ENCODE peak calls at places on chromosomes 13 and 19, in nine cellular contexts. T is stimulated activated CD8-positive, alpha-beta memory T cell treated with anti-CD3 and anti-CD28 coated beads, Interleukin-7, amount 100 ng/mL, for 1 hour; L is stimulated activated CD4-positive, alpha-beta T cell treated with anti-CD3 and anti-CD28 coated beads, TNF-alpha, amount 100 ng/mL, for 48 hours; S is right lobe of liver; U is midbrain; D is kidney tubule cell; W is RKO; Z is cardiac fibroblast; C is amniotic epithelial cell. Y is an unnamed sample.

GRCh38 chr19:58089846-58090245 is 8.2 kb downstream of the ZSCAN18 start:
- DNase-seq in T (no peak), L (no peak), S (no peak), U (no peak), D (no peak), W (no peak), Z (no peak), C (no peak), Y (no peak)

GRCh38 chr19:45601115-45601514 is 897 bp downstream of the GPR4 start:
- DNase-seq in T (no peak), L (no peak), S (no peak), U (no peak), D (no peak), W (no peak), Z (no peak), C (no peak), Y (no peak)

GRCh38 chr13:98447881-98448641 is 128.8 kb downstream of the STK24 start:
- DNase-seq in T (no peak), L (no peak), S (no peak), U (peak), D (no peak), W (no peak), Z (peak), C (peak), Y (no peak)

GRCh38 chr13:33730147-33730546 is 87.8 kb upstream of the RFC3 start:
- DNase-seq in T (no peak), L (no peak), S (no peak), U (peak), D (no peak), W (no peak), Z (no peak), C (no peak), Y (no peak)

GRCh38 chr13:74040200-74040599 is 94.0 kb downstream of the KLF12 start:
- DNase-seq in T (no peak), L (no peak), S (no peak), U (peak), D (peak), W (peak), Z (peak), C (peak), Y (peak)

GRCh38 chr19:39390460-39390758 is 497 bp downstream of the PAF1 start:
- DNase-seq in T (peak), L (no peak), S (no peak), U (no peak), D (peak), W (no peak), Z (no peak), C (no peak), Y (no peak)

GRCh38 chr13:85608255-85608829 is 190.9 kb downstream of the SLITRK6 start:
- DNase-seq in T (no peak), L (no peak), S (no peak), U (no peak), D (no peak), W (no peak), Z (no peak), C (no peak), Y (no peak)

GRCh38 chr19:46952874-46953273 is 66.8 kb upstream of the NPAS1 start:
- DNase-seq in T (no peak), L (no peak), S (no peak), U (no peak), D (no peak), W (no peak), Z (no peak), C (no peak), Y (no peak)

GRCh38 chr19:7358102-7358597 is 9.4 kb downstream of the ARHGEF18 start:
- DNase-seq in T (no peak), L (no peak), S (no peak), U (no peak), D (no peak), W (no peak), Z (no peak), C (no peak), Y (no peak)

GRCh38 chr13:42803563-42804212 is 22.3 kb downstream of the FAM216B start:
- DNase-seq in T (no peak), L (no peak), S (no peak), U (no peak), D (no peak), W (no peak), Z (peak), C (peak), Y (no peak)

GRCh38 chr19:53365899-53366493 is 491 bp downstream of the ZNF525 start:
- DNase-seq in T (no peak), L (no peak), S (no peak), U (no peak), D (no peak), W (peak), Z (no peak), C (no peak), Y (no peak)

GRCh38 chr13:21973437-21974125 is 302.7 kb downstream of the FGF9 start:
- DNase-seq in T (no peak), L (no peak), S (no peak), U (no peak), D (no peak), W (no peak), Z (no peak), C (no peak), Y (no peak)

GRCh38 chr13:34025746-34026145 is 207.8 kb downstream of the RFC3 start:
- DNase-seq in T (no peak), L (no peak), S (no peak), U (no peak), D (peak), W (no peak), Z (peak), C (peak), Y (no peak)

GRCh38 chr19:51689751-51690358 is 3.3 kb upstream of the SPACA6 start:
- DNase-seq in T (no peak), L (no peak), S (peak), U (peak), D (peak), W (no peak), Z (peak), C (peak), Y (peak)

GRCh38 chr19:46776927-46777911 is 11.2 kb downstream of the SLC1A5 start:
- DNase-seq in T (no peak), L (no peak), S (no peak), U (no peak), D (no peak), W (no peak), Z (no peak), C (no peak), Y (no peak)

GRCh38 chr13:44908712-44909111 is 80.6 kb downstream of the NUFIP1 start:
- DNase-seq in T (no peak), L (no peak), S (no peak), U (no peak), D (no peak), W (no peak), Z (no peak), C (no peak), Y (no peak)

GRCh38 chr19:49338691-49339363 is 3.6 kb downstream of the CD37 start:
- DNase-seq in T (no peak), L (no peak), S (peak), U (no peak), D (peak), W (no peak), Z (peak), C (peak), Y (no peak)

GRCh38 chr19:5718579-5719273 is 1.2 kb downstream of the LONP1 start:
- DNase-seq in T (no peak), L (peak), S (no peak), U (no peak), D (peak), W (peak), Z (peak), C (peak), Y (no peak)

GRCh38 chr19:43594710-43595604 is 977 bp downstream of the IRGQ start:
- DNase-seq in T (no peak), L (peak), S (peak), U (no peak), D (peak), W (peak), Z (peak), C (peak), Y (peak)

GRCh38 chr13:73549717-73550116 is 490.9 kb downstream of the KLF5 start:
- DNase-seq in T (no peak), L (no peak), S (no peak), U (no peak), D (no peak), W (no peak), Z (no peak), C (no peak), Y (no peak)